ENCODE peak calls at places on chromosomes 3 and 15, in seven cellular contexts. Z is bronchial epithelial cell; M is CD4-positive, alpha-beta T cell; E is HFFc6; P is fibroblast of mammary gland; I is activated gamma-delta T cell treated with Interleukin-2 at 50 U/mL for 16 hours; S is neuronal stem cell. N is an unnamed sample.

GRCh38 chr15:40246496-40247275 is 7.8 kb downstream of the PAK6 start:
- DNase-seq in Z (peak), M (peak), E (no peak), P (no peak), I (no peak), S (no peak), N (no peak)

GRCh38 chr15:87570186-87570585 is 686.4 kb downstream of the NTRK3 start:
- DNase-seq in Z (no peak), M (no peak), E (no peak), P (no peak), I (no peak), S (no peak), N (no peak)

GRCh38 chr15:26682765-26683164 is 90.1 kb downstream of the GABRB3 start:
- DNase-seq in Z (no peak), M (no peak), E (no peak), P (no peak), I (no peak), S (no peak), N (no peak)

GRCh38 chr3:39850707-39851014 is 41.3 kb downstream of the MYRIP start:
- DNase-seq in Z (no peak), M (no peak), E (no peak), P (no peak), I (no peak), S (no peak), N (no peak)

GRCh38 chr3:136075218-136075808 is 109.8 kb downstream of the PPP2R3A start:
- DNase-seq in Z (peak), M (peak), E (peak), P (peak), I (peak), S (peak), N (peak)

GRCh38 chr15:69557340-69558137 is 104.9 kb downstream of the RPLP1 start:
- DNase-seq in Z (peak), M (no peak), E (peak), P (peak), I (no peak), S (no peak), N (peak)

GRCh38 chr3:196135693-196136639 is 54.1 kb upstream of the TFRC start:
- DNase-seq in Z (peak), M (no peak), E (no peak), P (no peak), I (no peak), S (no peak), N (peak)

GRCh38 chr15:69996321-69996720 is 101.4 kb downstream of the TLE3 start:
- DNase-seq in Z (no peak), M (no peak), E (no peak), P (no peak), I (no peak), S (no peak), N (no peak)

GRCh38 chr3:40097507-40098117 is 211.9 kb upstream of the EIF1B start:
- DNase-seq in Z (no peak), M (no peak), E (no peak), P (no peak), I (no peak), S (no peak), N (no peak)

GRCh38 chr3:43379343-43379742 is 93.0 kb downstream of the SNRK start:
- DNase-seq in Z (no peak), M (no peak), E (peak), P (peak), I (no peak), S (no peak), N (no peak)

GRCh38 chr3:54939591-54940300 is 11.9 kb upstream of the LRTM1 start:
- DNase-seq in Z (no peak), M (no peak), E (peak), P (peak), I (no peak), S (no peak), N (peak)

GRCh38 chr3:115790759-115791158 is 167.4 kb downstream of the GAP43 start:
- DNase-seq in Z (peak), M (peak), E (peak), P (peak), I (peak), S (no peak), N (peak)

N was measured in NCI-H226.